ENCODE peak calls at places on chromosome 6, in ten cellular contexts. F, W, M, V, D, S, Y, B, O and L are unnamed samples.

GRCh38 chr6:131286469-131287040 is 151.3 kb downstream of the AKAP7 start:
- DNase-seq in F (no peak), W (no peak), M (no peak), V (no peak), D (no peak), S (no peak), Y (no peak), B (no peak), O (no peak), L (no peak)

GRCh38 chr6:167826230-167827061 is at the start of gene AFDN:
- DNase-seq in F (peak), W (peak), M (no peak), V (peak), D (peak), S (peak), Y (peak), B (peak), O (peak), L (peak)

GRCh38 chr6:68635706-68636513 is 828 bp downstream of the ADGRB3 start:
- DNase-seq in F (no peak), W (no peak), M (no peak), V (no peak), D (no peak), S (peak), Y (peak), B (no peak), O (no peak), L (no peak)

GRCh38 chr6:45448417-45449389 is 71.0 kb upstream of the SUPT3H start:
- DNase-seq in F (no peak), W (no peak), M (peak), V (no peak), D (no peak), S (no peak), Y (no peak), B (no peak), O (no peak), L (no peak)

GRCh38 chr6:2749972-2750600 is 636 bp downstream of the MYLK4 start:
- DNase-seq in F (no peak), W (peak), M (peak), V (peak), D (peak), S (peak), Y (peak), B (peak), O (peak), L (peak)

GRCh38 chr6:12266571-12266970 is 23.6 kb upstream of the EDN1 start:
- DNase-seq in F (no peak), W (no peak), M (peak), V (no peak), D (no peak), S (no peak), Y (no peak), B (no peak), O (no peak), L (no peak)

GRCh38 chr6:70841115-70841514 is 115.7 kb downstream of the B3GAT2 start:
- DNase-seq in F (no peak), W (no peak), M (no peak), V (no peak), D (no peak), S (no peak), Y (no peak), B (no peak), O (no peak), L (no peak)

GRCh38 chr6:8837343-8837742 is 402.0 kb upstream of the SLC35B3 start:
- DNase-seq in F (no peak), W (no peak), M (no peak), V (no peak), D (no peak), S (no peak), Y (no peak), B (no peak), O (no peak), L (no peak)

GRCh38 chr6:50712291-50712690 is 1.0 kb upstream of the TFAP2D start:
- DNase-seq in F (no peak), W (no peak), M (no peak), V (no peak), D (no peak), S (no peak), Y (no peak), B (no peak), O (no peak), L (no peak)

GRCh38 chr6:23963137-23963536 is 162.9 kb upstream of the NRSN1 start:
- DNase-seq in F (no peak), W (no peak), M (no peak), V (no peak), D (no peak), S (no peak), Y (no peak), B (no peak), O (no peak), L (no peak)

GRCh38 chr6:42220754-42221153 is 3.1 kb upstream of the MRPS10 start:
- DNase-seq in F (no peak), W (no peak), M (no peak), V (no peak), D (no peak), S (no peak), Y (no peak), B (no peak), O (no peak), L (no peak)

GRCh38 chr6:111972714-111973678 is 80.9 kb upstream of the CCN6 start:
- DNase-seq in F (peak), W (peak), M (peak), V (peak), D (no peak), S (no peak), Y (no peak), B (peak), O (no peak), L (no peak)

GRCh38 chr6:166515072-166515810 is 71.2 kb downstream of the RAMACL start:
- DNase-seq in F (peak), W (peak), M (peak), V (peak), D (no peak), S (no peak), Y (no peak), B (no peak), O (no peak), L (peak)

GRCh38 chr6:4130357-4130987 is 4.9 kb downstream of the ECI2 start:
- DNase-seq in F (no peak), W (no peak), M (no peak), V (no peak), D (peak), S (no peak), Y (no peak), B (no peak), O (no peak), L (peak)

GRCh38 chr6:74964871-74965441 is 240.9 kb downstream of the COL12A1 start:
- DNase-seq in F (no peak), W (no peak), M (no peak), V (no peak), D (no peak), S (no peak), Y (no peak), B (no peak), O (no peak), L (peak)

GRCh38 chr6:43495409-43495941 is 14.7 kb downstream of the LRRC73 start:
- DNase-seq in F (no peak), W (no peak), M (peak), V (peak), D (peak), S (no peak), Y (no peak), B (no peak), O (no peak), L (peak)

GRCh38 chr6:107491791-107492674 is 2.1 kb downstream of the SOBP start:
- DNase-seq in F (no peak), W (no peak), M (peak), V (no peak), D (no peak), S (no peak), Y (no peak), B (no peak), O (peak), L (no peak)

GRCh38 chr6:102631921-102632320 is 1238.4 kb downstream of the GRIK2 start:
- DNase-seq in F (no peak), W (no peak), M (no peak), V (no peak), D (no peak), S (no peak), Y (no peak), B (no peak), O (no peak), L (no peak)

GRCh38 chr6:1527098-1527497 is 82.6 kb upstream of the FOXC1 start:
- DNase-seq in F (no peak), W (peak), M (peak), V (peak), D (peak), S (peak), Y (peak), B (no peak), O (peak), L (no peak)

GRCh38 chr6:40717411-40718057 is 130.4 kb upstream of the LRFN2 start:
- DNase-seq in F (no peak), W (no peak), M (no peak), V (no peak), D (no peak), S (no peak), Y (no peak), B (no peak), O (no peak), L (no peak)

GRCh38 chr6:44737349-44737748 is 349.8 kb downstream of the CDC5L start:
- DNase-seq in F (no peak), W (no peak), M (no peak), V (no peak), D (no peak), S (no peak), Y (no peak), B (no peak), O (no peak), L (no peak)

GRCh38 chr6:44503471-44503870 is 116.0 kb downstream of the CDC5L start:
- DNase-seq in F (no peak), W (no peak), M (no peak), V (no peak), D (no peak), S (no peak), Y (no peak), B (no peak), O (no peak), L (no peak)

GRCh38 chr6:132133734-132134490 is 182.7 kb upstream of the CCN2 start:
- DNase-seq in F (no peak), W (no peak), M (no peak), V (no peak), D (no peak), S (no peak), Y (no peak), B (no peak), O (no peak), L (no peak)

GRCh38 chr6:16961577-16961976 is 140.3 kb upstream of the STMND1 start:
- DNase-seq in F (no peak), W (no peak), M (no peak), V (no peak), D (no peak), S (no peak), Y (no peak), B (no peak), O (no peak), L (no peak)

GRCh38 chr6:160005861-160006540 is 37.1 kb downstream of the IGF2R start:
- DNase-seq in F (no peak), W (no peak), M (peak), V (no peak), D (no peak), S (peak), Y (no peak), B (no peak), O (no peak), L (no peak)

GRCh38 chr6:133952815-133953633 is at the start of gene TBPL1:
- DNase-seq in F (peak), W (peak), M (peak), V (peak), D (peak), S (peak), Y (peak), B (peak), O (peak), L (peak)

GRCh38 chr6:89667872-89668556 is 29.5 kb upstream of the LYRM2 start:
- DNase-seq in F (no peak), W (no peak), M (peak), V (no peak), D (no peak), S (no peak), Y (no peak), B (no peak), O (no peak), L (no peak)

GRCh38 chr6:36423101-36423824 is 19.4 kb downstream of the PXT1 start:
- DNase-seq in F (peak), W (peak), M (peak), V (peak), D (peak), S (peak), Y (peak), B (peak), O (peak), L (peak)

GRCh38 chr6:159594750-159595117 is 98.3 kb downstream of the SOD2 start:
- DNase-seq in F (no peak), W (no peak), M (peak), V (no peak), D (no peak), S (no peak), Y (no peak), B (no peak), O (no peak), L (no peak)

GRCh38 chr6:71288228-71289038 is at the start of gene OGFRL1:
- DNase-seq in F (peak), W (peak), M (peak), V (peak), D (peak), S (peak), Y (peak), B (peak), O (peak), L (peak)

GRCh38 chr6:114200896-114201295 is 141.9 kb downstream of the HS3ST5 start:
- DNase-seq in F (no peak), W (no peak), M (no peak), V (no peak), D (peak), S (no peak), Y (no peak), B (no peak), O (no peak), L (no peak)

GRCh38 chr6:136383271-136383670 is 93.6 kb upstream of the BCLAF1 start:
- DNase-seq in F (no peak), W (no peak), M (peak), V (no peak), D (no peak), S (no peak), Y (no peak), B (no peak), O (no peak), L (no peak)

GRCh38 chr6:117414770-117415169 is 11.0 kb downstream of the ROS1 start:
- DNase-seq in F (no peak), W (no peak), M (no peak), V (no peak), D (no peak), S (no peak), Y (no peak), B (no peak), O (no peak), L (no peak)

GRCh38 chr6:34386316-34387137 is 5.9 kb downstream of the NUDT3 start:
- DNase-seq in F (no peak), W (no peak), M (peak), V (no peak), D (peak), S (no peak), Y (no peak), B (no peak), O (no peak), L (no peak)

GRCh38 chr6:111265842-111266241 is 178.5 kb downstream of the SLC16A10 start:
- DNase-seq in F (no peak), W (no peak), M (no peak), V (no peak), D (no peak), S (no peak), Y (no peak), B (no peak), O (no peak), L (no peak)

GRCh38 chr6:95185874-95186273 is 391.5 kb upstream of the MANEA start:
- DNase-seq in F (no peak), W (no peak), M (no peak), V (no peak), D (no peak), S (no peak), Y (no peak), B (no peak), O (no peak), L (peak)